ENCODE peak calls at places on chromosomes 1 and 21, in six cellular contexts. L, F, I, K, U and Q are unnamed samples.

GRCh38 chr1:2786329-2787162 is 14.9 kb downstream of the TTC34 start:
- DNase-seq in L (no peak), F (no peak), I (peak; percentile 78), K (peak; percentile 80), U (no peak), Q (no peak)

GRCh38 chr1:194512957-194513356 is 1326.5 kb upstream of the B3GALT2 start:
- DNase-seq in L (no peak), F (no peak), I (no peak), K (no peak), U (no peak), Q (no peak)

GRCh38 chr1:31605908-31606427 is 11.5 kb upstream of the HCRTR1 start:
- DNase-seq in L (no peak), F (no peak), I (no peak), K (no peak), U (no peak), Q (no peak)

GRCh38 chr1:80457409-80457808 is 1343.3 kb upstream of the ADGRL2 start:
- DNase-seq in L (no peak), F (no peak), I (peak; percentile 17), K (no peak), U (no peak), Q (no peak)

GRCh38 chr1:232127190-232127589 is 500.6 kb downstream of the DISC1 start:
- DNase-seq in L (no peak), F (peak; percentile 71), I (no peak), K (no peak), U (peak; percentile 29), Q (no peak)

GRCh38 chr1:236833593-236833992 is 38.5 kb downstream of the MTR start:
- DNase-seq in L (peak; percentile 58), F (no peak), I (no peak), K (no peak), U (no peak), Q (no peak)

GRCh38 chr1:205020466-205020865 is 22.5 kb upstream of the CNTN2 start:
- DNase-seq in L (no peak), F (no peak), I (no peak), K (no peak), U (no peak), Q (no peak)

GRCh38 chr1:200891774-200892157 is 2.9 kb upstream of the INAVA start:
- DNase-seq in L (peak; percentile 83), F (peak; percentile 52), I (peak; percentile 95), K (no peak), U (no peak), Q (no peak)

GRCh38 chr1:39657402-39657801 is 14.5 kb downstream of the NT5C1A start:
- DNase-seq in L (no peak), F (no peak), I (no peak), K (no peak), U (no peak), Q (no peak)

GRCh38 chr1:89615676-89616598 is 17.0 kb upstream of the LRRC8C start:
- DNase-seq in L (peak; percentile 31), F (peak; percentile 34), I (peak; percentile 58), K (peak; percentile 63), U (peak; percentile 27), Q (peak; percentile 46)

GRCh38 chr1:68495968-68496679 is 758 bp downstream of the DEPDC1 start:
- DNase-seq in L (peak; percentile 10), F (peak; percentile 12), I (no peak), K (peak; percentile 23), U (peak; percentile 22), Q (no peak)

GRCh38 chr1:232969791-232970190 is 19.4 kb downstream of the NTPCR start:
- DNase-seq in L (no peak), F (no peak), I (no peak), K (no peak), U (no peak), Q (no peak)

GRCh38 chr1:161946071-161946987 is 77.3 kb downstream of the OLFML2B start:
- DNase-seq in L (no peak), F (no peak), I (peak; percentile 52), K (no peak), U (no peak), Q (no peak)

GRCh38 chr21:33640697-33641338 is 723 bp downstream of the CRYZL1 start:
- DNase-seq in L (no peak), F (peak; percentile 14), I (peak; percentile 53), K (peak; percentile 33), U (peak; percentile 4), Q (peak; percentile 22)

GRCh38 chr1:107794571-107794970 is 170.4 kb downstream of the VAV3 start:
- DNase-seq in L (no peak), F (no peak), I (no peak), K (no peak), U (no peak), Q (no peak)

GRCh38 chr1:204702552-204703270 is 17.2 kb upstream of the LRRN2 start:
- DNase-seq in L (no peak), F (no peak), I (no peak), K (no peak), U (no peak), Q (no peak)

GRCh38 chr1:114154963-114155322 is 1.3 kb upstream of the SYT6 start:
- DNase-seq in L (no peak), F (no peak), I (peak; percentile 78), K (peak; percentile 58), U (no peak), Q (no peak)

GRCh38 chr1:150234309-150234646 is 1.6 kb downstream of the ANP32E start:
- DNase-seq in L (no peak), F (no peak), I (no peak), K (no peak), U (no peak), Q (no peak)

GRCh38 chr1:31503581-31503980 is 72.7 kb upstream of the TINAGL1 start:
- DNase-seq in L (no peak), F (no peak), I (no peak), K (no peak), U (no peak), Q (no peak)

GRCh38 chr1:8031176-8031785 is 5.2 kb upstream of the ERRFI1 start:
- DNase-seq in L (no peak), F (peak; percentile 64), I (peak; percentile 49), K (peak; percentile 32), U (no peak), Q (no peak)

GRCh38 chr1:62011007-62011406 is 183.6 kb upstream of the L1TD1 start:
- DNase-seq in L (no peak), F (no peak), I (no peak), K (no peak), U (no peak), Q (no peak)

GRCh38 chr1:189859385-189859977 is 618.2 kb downstream of the BRINP3 start:
- DNase-seq in L (peak; percentile 17), F (peak; percentile 42), I (peak; percentile 71), K (peak; percentile 3), U (peak; percentile 3), Q (peak; percentile 17)

GRCh38 chr21:42880352-42880751 is 1.0 kb upstream of the WDR4 start:
- DNase-seq in L (no peak), F (no peak), I (no peak), K (no peak), U (no peak), Q (no peak)

GRCh38 chr1:199752688-199753027 is 274.9 kb upstream of the NR5A2 start:
- DNase-seq in L (no peak), F (no peak), I (no peak), K (no peak), U (no peak), Q (no peak)

GRCh38 chr1:101239095-101240040 is 2.5 kb downstream of the S1PR1 start:
- DNase-seq in L (no peak), F (no peak), I (no peak), K (no peak), U (no peak), Q (no peak)

GRCh38 chr1:110235839-110236682 is 25.9 kb downstream of the KCNC4 start:
- DNase-seq in L (no peak), F (peak; percentile 47), I (no peak), K (no peak), U (peak; percentile 39), Q (no peak)

GRCh38 chr1:20956272-20956671 is 169.2 kb upstream of the HP1BP3 start:
- DNase-seq in L (no peak), F (no peak), I (no peak), K (no peak), U (no peak), Q (no peak)

GRCh38 chr1:157496121-157496526 is 56.2 kb downstream of the FCRL5 start:
- DNase-seq in L (peak; percentile 36), F (peak; percentile 43), I (peak; percentile 76), K (peak; percentile 42), U (peak; percentile 26), Q (peak; percentile 37)

GRCh38 chr1:76238094-76238551 is 163.6 kb downstream of the ST6GALNAC3 start:
- DNase-seq in L (no peak), F (peak; percentile 1), I (peak; percentile 43), K (no peak), U (peak; percentile 73), Q (no peak)

GRCh38 chr21:32814528-32814927 is 43.0 kb upstream of the PAXBP1 start:
- DNase-seq in L (no peak), F (no peak), I (no peak), K (no peak), U (no peak), Q (no peak)

GRCh38 chr1:212976586-212976985 is 26.2 kb downstream of the VASH2 start:
- DNase-seq in L (no peak), F (no peak), I (no peak), K (no peak), U (no peak), Q (no peak)

GRCh38 chr1:226373376-226373775 is 34.5 kb downstream of the PARP1 start:
- DNase-seq in L (no peak), F (no peak), I (no peak), K (no peak), U (no peak), Q (no peak)
- TF ChIP-seq REST in L (no peak), F (no peak), I (no peak), K (no peak), U (no peak), Q (no peak)

GRCh38 chr1:154410185-154410827 is 5.2 kb downstream of the IL6R start:
- DNase-seq in L (no peak), F (no peak), I (no peak), K (no peak), U (no peak), Q (no peak)
- H3K27ac ChIP-seq in L (peak overlapping the region; percentile 55), F (no peak overlapping the region), I (peak overlapping the region; percentile 36), K (no peak overlapping the region), U (no peak overlapping the region), Q (no peak overlapping the region)

GRCh38 chr1:17704176-17704575 is 51.0 kb upstream of the ACTL8 start:
- DNase-seq in L (no peak), F (no peak), I (no peak), K (no peak), U (no peak), Q (no peak)
- TF ChIP-seq REST in L (no peak), F (no peak), I (no peak), K (no peak), U (no peak), Q (no peak)

GRCh38 chr21:35142036-35142825 is 93.1 kb upstream of the RUNX1 start:
- DNase-seq in L (no peak), F (no peak), I (no peak), K (no peak), U (no peak), Q (no peak)

GRCh38 chr21:35138665-35139381 is 89.7 kb upstream of the RUNX1 start:
- DNase-seq in L (no peak), F (no peak), I (peak; percentile 8), K (no peak), U (peak; percentile 93), Q (no peak)

GRCh38 chr21:35136586-35137254 is 87.6 kb upstream of the RUNX1 start:
- DNase-seq in L (peak; percentile 49), F (peak; percentile 65), I (peak; percentile 17), K (no peak), U (peak; percentile 72), Q (no peak)

GRCh38 chr21:35136106-35136505 is 87.0 kb upstream of the RUNX1 start:
- DNase-seq in L (no peak), F (no peak), I (no peak), K (no peak), U (no peak), Q (no peak)

GRCh38 chr21:35139382-35139715 is 90.2 kb upstream of the RUNX1 start:
- DNase-seq in L (no peak), F (no peak), I (no peak), K (no peak), U (no peak), Q (no peak)
- H3K27ac ChIP-seq in L (no peak overlapping the region), F (no peak overlapping the region), I (no peak overlapping the region), K (no peak overlapping the region), U (peak overlapping the region; percentile 60), Q (no peak overlapping the region)